ENCODE peak calls at places on chromosomes 3 and 15, in seven cellular contexts. One of them, this sample, is unnamed.

GRCh38 chr3:136544532-136544931 is 207.6 kb downstream of the STAG1 start:
- DNase-seq in neural crest cell: no peak
- DNase-seq in hepatocyte: no peak
- DNase-seq in heart left ventricle: no peak
- DNase-seq in fibroblast of pulmonary artery: peak
- DNase-seq in HFFc6: peak
- DNase-seq in B cell: no peak
- DNase-seq in this sample: no peak

GRCh38 chr3:123332124-123332641 is 116.7 kb downstream of the ADCY5 start:
- DNase-seq in neural crest cell: no peak
- DNase-seq in hepatocyte: no peak
- DNase-seq in heart left ventricle: peak
- DNase-seq in fibroblast of pulmonary artery: no peak
- DNase-seq in HFFc6: no peak
- DNase-seq in B cell: no peak
- DNase-seq in this sample: no peak

GRCh38 chr15:80272987-80273386 is 21.0 kb upstream of the CTXND1 start:
- DNase-seq in neural crest cell: no peak
- DNase-seq in hepatocyte: no peak
- DNase-seq in heart left ventricle: no peak
- DNase-seq in fibroblast of pulmonary artery: no peak
- DNase-seq in HFFc6: no peak
- DNase-seq in B cell: no peak
- DNase-seq in this sample: no peak

GRCh38 chr3:141796436-141797166 is 33.4 kb downstream of the GRK7 start:
- DNase-seq in neural crest cell: no peak
- DNase-seq in hepatocyte: no peak
- DNase-seq in heart left ventricle: no peak
- DNase-seq in fibroblast of pulmonary artery: no peak
- DNase-seq in HFFc6: no peak
- DNase-seq in B cell: peak
- DNase-seq in this sample: no peak

GRCh38 chr3:14300721-14301377 is 101.6 kb upstream of the SLC6A6 start:
- DNase-seq in neural crest cell: no peak
- DNase-seq in hepatocyte: no peak
- DNase-seq in heart left ventricle: peak
- DNase-seq in fibroblast of pulmonary artery: no peak
- DNase-seq in HFFc6: no peak
- DNase-seq in B cell: no peak
- DNase-seq in this sample: peak

GRCh38 chr3:188860147-188860546 is 311.6 kb upstream of the TPRG1 start:
- DNase-seq in neural crest cell: no peak
- DNase-seq in hepatocyte: no peak
- DNase-seq in heart left ventricle: no peak
- DNase-seq in fibroblast of pulmonary artery: peak
- DNase-seq in HFFc6: peak
- DNase-seq in B cell: no peak
- DNase-seq in this sample: no peak

GRCh38 chr3:154431043-154431442 is 1.1 kb upstream of the GPR149 start:
- DNase-seq in neural crest cell: no peak
- DNase-seq in hepatocyte: no peak
- DNase-seq in heart left ventricle: no peak
- DNase-seq in fibroblast of pulmonary artery: no peak
- DNase-seq in HFFc6: no peak
- DNase-seq in B cell: no peak
- DNase-seq in this sample: no peak

GRCh38 chr3:46626039-46626438 is 13.7 kb downstream of the FAM240A start:
- DNase-seq in neural crest cell: no peak
- DNase-seq in hepatocyte: peak
- DNase-seq in heart left ventricle: no peak
- DNase-seq in fibroblast of pulmonary artery: no peak
- DNase-seq in HFFc6: no peak
- DNase-seq in B cell: no peak
- DNase-seq in this sample: no peak

GRCh38 chr3:183895774-183896173 is 11.1 kb upstream of the PARL start:
- DNase-seq in neural crest cell: no peak
- DNase-seq in hepatocyte: no peak
- DNase-seq in heart left ventricle: no peak
- DNase-seq in fibroblast of pulmonary artery: no peak
- DNase-seq in HFFc6: no peak
- DNase-seq in B cell: no peak
- DNase-seq in this sample: no peak

GRCh38 chr3:179063945-179064560 is 7.6 kb downstream of the ZMAT3 start:
- DNase-seq in neural crest cell: no peak
- DNase-seq in hepatocyte: no peak
- DNase-seq in heart left ventricle: no peak
- DNase-seq in fibroblast of pulmonary artery: no peak
- DNase-seq in HFFc6: peak
- DNase-seq in B cell: no peak
- DNase-seq in this sample: no peak

GRCh38 chr3:101827211-101828174 is 21.8 kb upstream of the NFKBIZ start:
- DNase-seq in neural crest cell: peak
- DNase-seq in hepatocyte: peak
- DNase-seq in heart left ventricle: peak
- DNase-seq in fibroblast of pulmonary artery: peak
- DNase-seq in HFFc6: peak
- DNase-seq in B cell: peak
- DNase-seq in this sample: peak

GRCh38 chr15:80854104-80854503 is 74.9 kb downstream of the CEMIP start:
- DNase-seq in neural crest cell: no peak
- DNase-seq in hepatocyte: no peak
- DNase-seq in heart left ventricle: no peak
- DNase-seq in fibroblast of pulmonary artery: no peak
- DNase-seq in HFFc6: no peak
- DNase-seq in B cell: no peak
- DNase-seq in this sample: no peak

GRCh38 chr3:59185586-59186381 is 136.0 kb upstream of the CFAP20DC start:
- DNase-seq in neural crest cell: no peak
- DNase-seq in hepatocyte: peak
- DNase-seq in heart left ventricle: no peak
- DNase-seq in fibroblast of pulmonary artery: no peak
- DNase-seq in HFFc6: no peak
- DNase-seq in B cell: no peak
- DNase-seq in this sample: no peak

DNA sequence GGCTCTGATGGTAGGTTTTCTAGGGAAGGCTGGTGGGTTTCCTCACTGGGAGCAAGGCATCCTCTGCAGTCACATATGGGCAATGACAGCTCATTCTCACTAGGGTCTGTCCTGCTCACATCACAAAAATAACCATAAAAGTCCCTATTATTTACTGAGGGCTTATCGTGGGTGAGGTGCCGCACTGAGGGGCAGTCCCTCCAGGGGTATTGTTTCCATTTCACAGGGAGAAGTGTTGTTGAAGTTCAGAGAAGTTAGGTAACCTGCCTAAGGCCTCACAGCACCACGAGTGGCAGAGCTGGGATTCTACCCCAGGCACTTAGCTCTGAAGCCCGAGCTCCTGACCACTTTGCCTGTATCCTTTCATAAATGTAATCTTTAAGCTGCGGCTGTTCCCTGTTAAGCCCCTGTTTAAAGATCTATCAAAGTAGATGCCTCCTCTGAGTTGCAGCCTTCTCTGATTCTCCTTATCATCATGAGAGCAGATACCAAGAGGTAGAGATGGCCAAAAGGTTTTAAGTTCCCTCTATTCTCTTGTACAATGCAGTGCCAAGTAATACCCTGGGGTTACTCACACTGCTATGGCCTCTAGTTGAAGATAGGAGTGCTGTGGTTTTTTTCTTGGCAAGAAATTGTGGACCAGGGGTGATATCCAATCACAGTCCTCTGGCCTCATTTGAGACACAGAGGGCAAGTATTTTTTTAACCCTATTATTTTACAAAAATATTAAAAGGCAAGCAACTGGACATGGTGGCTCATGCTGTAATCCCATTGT is 107.0 kb downstream of the RPLP1 start:
- DNase-seq in neural crest cell: no peak
- DNase-seq in hepatocyte: no peak
- DNase-seq in heart left ventricle: no peak
- DNase-seq in fibroblast of pulmonary artery: peak
- DNase-seq in HFFc6: no peak
- DNase-seq in B cell: no peak
- DNase-seq in this sample: no peak
- TF ChIP-seq CTCF in neural crest cell: no peak
- TF ChIP-seq CTCF in hepatocyte: peak
- TF ChIP-seq CTCF in heart left ventricle: no peak
- TF ChIP-seq CTCF in fibroblast of pulmonary artery: peak
- TF ChIP-seq CTCF in HFFc6: no peak
- TF ChIP-seq CTCF in B cell: no peak
- TF ChIP-seq CTCF in this sample: no peak

DNA sequence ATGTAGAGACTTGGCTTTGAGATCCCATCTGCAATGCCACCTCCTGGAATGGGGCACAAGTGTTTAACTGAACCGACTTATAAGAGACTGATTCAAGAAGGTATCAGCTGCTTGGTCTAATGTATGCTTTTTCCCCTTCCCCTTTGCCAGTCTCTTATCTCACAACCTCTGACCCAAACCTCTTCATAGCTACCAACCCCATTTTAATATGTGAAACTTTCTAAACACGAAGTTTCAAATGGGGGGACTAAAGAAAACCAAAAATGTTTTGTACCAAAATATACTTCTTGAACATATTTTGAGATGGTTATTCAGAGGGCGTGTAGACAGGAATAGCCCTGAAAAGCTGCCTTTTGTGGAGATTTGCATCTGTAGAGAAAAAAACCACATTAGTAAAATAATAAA is 73.1 kb downstream of the OXSM start:
- DNase-seq in neural crest cell: no peak
- DNase-seq in hepatocyte: no peak
- DNase-seq in heart left ventricle: no peak
- DNase-seq in fibroblast of pulmonary artery: no peak
- DNase-seq in HFFc6: no peak
- DNase-seq in B cell: no peak
- DNase-seq in this sample: no peak
- TF ChIP-seq CTCF in neural crest cell: no peak
- TF ChIP-seq CTCF in hepatocyte: no peak
- TF ChIP-seq CTCF in heart left ventricle: no peak
- TF ChIP-seq CTCF in fibroblast of pulmonary artery: no peak
- TF ChIP-seq CTCF in HFFc6: no peak
- TF ChIP-seq CTCF in B cell: no peak
- TF ChIP-seq CTCF in this sample: no peak

DNA sequence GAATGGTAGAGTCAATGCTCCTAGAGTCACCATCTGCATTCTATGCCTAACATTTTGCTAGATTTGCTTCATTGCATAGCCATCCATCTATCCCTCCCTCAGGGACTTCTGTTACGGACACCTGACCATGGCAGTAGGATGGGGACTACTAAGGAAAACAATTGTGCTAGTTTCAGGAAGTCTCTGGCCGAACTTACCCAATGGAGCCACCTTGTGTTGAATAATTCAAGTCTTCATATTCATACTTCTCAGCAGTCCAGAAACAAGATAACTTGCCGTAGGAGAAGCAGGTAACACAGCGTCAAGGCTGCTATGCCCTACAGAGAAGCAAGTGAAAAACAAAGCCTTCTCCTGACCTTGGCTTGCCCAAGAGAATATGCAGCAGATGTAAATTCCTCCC is 685.3 kb downstream of the GRM7 start:
- DNase-seq in neural crest cell: no peak
- DNase-seq in hepatocyte: peak
- DNase-seq in heart left ventricle: no peak
- DNase-seq in fibroblast of pulmonary artery: peak
- DNase-seq in HFFc6: no peak
- DNase-seq in B cell: no peak
- DNase-seq in this sample: no peak
- TF ChIP-seq CTCF in neural crest cell: no peak
- TF ChIP-seq CTCF in hepatocyte: peak
- TF ChIP-seq CTCF in heart left ventricle: peak
- TF ChIP-seq CTCF in fibroblast of pulmonary artery: peak
- TF ChIP-seq CTCF in HFFc6: no peak
- TF ChIP-seq CTCF in B cell: no peak
- TF ChIP-seq CTCF in this sample: peak

GRCh38 chr3:44077267-44077666 is 164.4 kb upstream of the TOPAZ1 start:
- DNase-seq in neural crest cell: no peak
- DNase-seq in hepatocyte: peak
- DNase-seq in heart left ventricle: no peak
- DNase-seq in fibroblast of pulmonary artery: peak
- DNase-seq in HFFc6: no peak
- DNase-seq in B cell: no peak
- DNase-seq in this sample: no peak
- TF ChIP-seq CTCF in neural crest cell: peak
- TF ChIP-seq CTCF in hepatocyte: peak
- TF ChIP-seq CTCF in heart left ventricle: no peak
- TF ChIP-seq CTCF in fibroblast of pulmonary artery: peak
- TF ChIP-seq CTCF in HFFc6: peak
- TF ChIP-seq CTCF in B cell: no peak
- TF ChIP-seq CTCF in this sample: no peak

DNA sequence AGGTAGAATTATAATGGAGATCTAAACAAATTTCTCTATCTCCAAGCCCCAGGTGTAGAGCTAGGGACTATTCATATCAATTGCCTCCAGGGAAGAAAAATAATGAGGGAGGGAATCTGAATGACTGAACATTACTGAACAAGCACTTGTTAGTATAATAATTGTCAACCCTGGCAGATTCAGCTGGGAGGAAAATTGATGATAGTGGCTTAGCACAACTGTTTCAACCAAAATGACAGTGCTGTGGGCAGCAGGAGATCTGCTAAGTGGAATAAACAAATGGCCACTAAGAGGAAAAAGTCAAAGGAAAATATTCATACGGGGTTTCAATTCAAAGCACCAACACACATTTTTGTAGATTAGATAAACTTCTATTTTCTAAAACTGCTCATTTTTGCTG is 294.9 kb upstream of the ZNF385D start:
- DNase-seq in neural crest cell: no peak
- DNase-seq in hepatocyte: no peak
- DNase-seq in heart left ventricle: no peak
- DNase-seq in fibroblast of pulmonary artery: no peak
- DNase-seq in HFFc6: no peak
- DNase-seq in B cell: no peak
- DNase-seq in this sample: no peak
- TF ChIP-seq CTCF in neural crest cell: no peak
- TF ChIP-seq CTCF in hepatocyte: no peak
- TF ChIP-seq CTCF in heart left ventricle: no peak
- TF ChIP-seq CTCF in fibroblast of pulmonary artery: no peak
- TF ChIP-seq CTCF in HFFc6: no peak
- TF ChIP-seq CTCF in B cell: no peak
- TF ChIP-seq CTCF in this sample: no peak

DNA sequence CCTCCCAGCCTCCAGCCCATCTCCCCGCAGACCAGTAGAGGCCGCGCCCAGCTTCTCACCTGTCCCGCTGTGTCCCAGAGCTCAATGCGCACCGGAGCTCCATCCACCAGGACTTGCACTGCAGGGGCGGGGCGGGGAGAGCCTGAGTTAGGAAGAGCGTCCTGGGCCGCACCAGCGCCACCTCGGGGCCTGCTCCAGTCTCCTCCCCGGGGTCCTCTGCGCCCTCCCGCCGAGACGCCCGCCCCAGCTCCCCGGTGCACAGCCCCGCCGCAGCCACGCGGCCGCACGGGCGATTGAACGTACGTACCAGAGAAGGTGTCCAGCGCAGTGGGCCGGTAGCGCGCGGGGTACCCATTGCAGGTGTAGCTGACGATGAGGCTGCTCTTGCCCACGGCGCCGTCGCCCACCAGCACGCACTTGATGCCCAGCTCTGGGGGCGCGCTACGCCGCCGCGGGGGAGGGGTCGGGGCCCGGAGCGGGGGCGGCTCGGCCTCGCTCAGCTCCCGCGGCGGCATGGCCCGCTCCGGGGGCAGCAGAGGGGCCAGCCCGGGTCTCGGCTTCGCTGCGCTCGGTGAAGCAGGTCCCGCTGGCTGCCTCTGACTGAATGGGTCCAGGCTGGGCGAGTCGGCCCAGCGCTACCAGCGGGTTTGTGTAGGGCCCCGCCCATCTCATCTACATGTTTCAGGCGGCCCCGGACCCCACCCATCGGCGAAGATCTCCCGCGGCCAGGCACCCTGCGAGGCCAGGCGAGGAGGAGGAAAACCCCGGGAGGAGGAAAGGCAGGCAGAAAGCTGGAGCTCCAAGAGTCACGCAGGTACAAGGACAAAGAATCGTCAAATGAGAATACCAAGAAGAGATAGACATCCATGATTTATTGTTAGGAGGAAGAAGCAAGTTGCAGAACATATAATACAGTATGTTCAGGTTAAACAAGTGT is at the start of gene RHOV:
- DNase-seq in neural crest cell: peak
- DNase-seq in hepatocyte: peak
- DNase-seq in heart left ventricle: peak
- DNase-seq in fibroblast of pulmonary artery: peak
- DNase-seq in HFFc6: no peak
- DNase-seq in B cell: peak
- DNase-seq in this sample: peak
- TF ChIP-seq CTCF in neural crest cell: peak
- TF ChIP-seq CTCF in hepatocyte: peak
- TF ChIP-seq CTCF in heart left ventricle: peak
- TF ChIP-seq CTCF in fibroblast of pulmonary artery: peak
- TF ChIP-seq CTCF in HFFc6: peak
- TF ChIP-seq CTCF in B cell: peak
- TF ChIP-seq CTCF in this sample: peak